ENCODE peak calls at places on chromosomes 3 and 15, in nine cellular contexts. H is AG09309, J is heart right ventricle, D is left ventricle myocardium inferior, A is adrenal gland, E is activated B cell treated with CpG ODN at 0.5 μM for 24 hours, K is WTC11, B is brain microvascular endothelial cell, U is PC-3. W is an unnamed sample.
A peak's percentile ranks its signal among the peaks of the same experiment; 100 is the strongest.

GRCh38 chr15:50181983-50182232 is at the start of gene SLC27A2:
- DNase-seq in D (peak; percentile 17), B (no peak), U (peak; percentile 53), J (no peak), K (peak; percentile 79), A (no peak), H (no peak), E (no peak), W (no peak)

GRCh38 chr3:14138878-14139659 is 14.2 kb downstream of the TMEM43 start:
- DNase-seq in U (no peak), E (no peak), J (no peak), D (no peak), H (no peak), B (no peak), K (no peak), A (peak; percentile 46), W (no peak)

GRCh38 chr3:183554377-183554776 is 1.1 kb downstream of the KLHL6 start:
- DNase-seq in D (no peak), B (no peak), A (no peak), E (no peak), U (no peak), K (no peak), J (no peak), H (no peak), W (no peak)

GRCh38 chr3:72633101-72633500 is 215.1 kb downstream of the SHQ1 start:
- DNase-seq in D (no peak), H (no peak), B (no peak), A (no peak), E (no peak), U (peak; percentile 39), J (no peak), K (no peak), W (no peak)

GRCh38 chr15:83248151-83248851 is 36.2 kb downstream of the BNC1 start:
- DNase-seq in K (peak; percentile 20), U (peak; percentile 94), B (peak; percentile 70), E (no peak), A (no peak), H (peak; percentile 21), J (no peak), D (no peak), W (peak; percentile 43)

GRCh38 chr3:38084019-38084968 is 45.3 kb downstream of the DLEC1 start:
- DNase-seq in B (no peak), D (no peak), U (peak; percentile 62), H (no peak), J (no peak), E (peak; percentile 21), K (no peak), A (peak; percentile 64), W (peak; percentile 27)

GRCh38 chr3:37492977-37493471 is 318.6 kb upstream of the LRRFIP2 start:
- DNase-seq in U (no peak), J (no peak), A (no peak), K (no peak), E (no peak), D (no peak), H (no peak), B (no peak), W (no peak)

GRCh38 chr3:46065294-46065705 is 38.0 kb upstream of the XCR1 start:
- DNase-seq in U (peak; percentile 90), H (no peak), J (no peak), K (no peak), D (peak; percentile 25), B (no peak), E (no peak), A (peak; percentile 58), W (no peak)

GRCh38 chr15:90047956-90048575 is 46.9 kb downstream of the ZNF710 start:
- DNase-seq in E (no peak), D (no peak), B (no peak), A (no peak), K (no peak), U (no peak), J (no peak), H (no peak), W (no peak)

GRCh38 chr3:108190346-108190745 is 31.9 kb downstream of the IFT57 start:
- DNase-seq in A (no peak), J (no peak), E (no peak), K (no peak), U (no peak), D (no peak), H (no peak), B (no peak), W (no peak)

GRCh38 chr15:78990278-78990677 is 45.4 kb upstream of the CTSH start:
- DNase-seq in D (no peak), U (no peak), K (no peak), A (no peak), B (no peak), J (no peak), H (no peak), E (no peak), W (no peak)

GRCh38 chr15:89088605-89089315 is 504 bp downstream of the ABHD2 start:
- DNase-seq in K (no peak), J (peak; percentile 52), H (no peak), B (no peak), E (no peak), D (peak; percentile 43), A (peak; percentile 85), U (no peak), W (peak; percentile 20)

GRCh38 chr3:127746400-127747057 is 73.8 kb downstream of the ABTB1 start:
- DNase-seq in J (peak; percentile 53), H (no peak), D (peak; percentile 48), B (no peak), A (no peak), E (no peak), K (no peak), U (peak; percentile 68), W (no peak)

GRCh38 chr3:140219923-140220452 is 285.0 kb downstream of the CLSTN2 start:
- DNase-seq in E (no peak), J (no peak), D (no peak), K (peak; percentile 22), U (no peak), A (no peak), B (no peak), H (no peak), W (no peak)
- TF ChIP-seq CTCF in E (no peak), J (no peak), D (no peak), K (no peak), U (no peak), A (no peak), B (peak; percentile 11), H (peak; percentile 22), W (no peak)

GRCh38 chr3:57559526-57559925 is 3.5 kb downstream of the PDE12 start:
- DNase-seq in A (no peak), H (no peak), U (peak; percentile 70), B (no peak), J (no peak), E (no peak), K (no peak), D (no peak), W (no peak)

GRCh38 chr3:57555738-57556458 is at the start of gene PDE12:
- DNase-seq in K (peak; percentile 81), J (peak; percentile 79), U (peak; percentile 89), E (peak; percentile 77), A (peak; percentile 95), D (peak; percentile 79), H (peak; percentile 59), B (peak; percentile 86), W (peak; percentile 73)

GRCh38 chr3:57555316-57555715 is 758 bp upstream of the PDE12 start:
- DNase-seq in U (no peak), D (no peak), K (no peak), J (no peak), B (no peak), H (no peak), E (no peak), A (no peak), W (no peak)

GRCh38 chr3:57557088-57557537 is 1.0 kb downstream of the PDE12 start:
- DNase-seq in D (no peak), U (peak; percentile 52), E (peak; percentile 22), H (no peak), B (peak; percentile 34), A (peak; percentile 65), J (no peak), K (peak; percentile 17), W (peak; percentile 17)

DNA sequence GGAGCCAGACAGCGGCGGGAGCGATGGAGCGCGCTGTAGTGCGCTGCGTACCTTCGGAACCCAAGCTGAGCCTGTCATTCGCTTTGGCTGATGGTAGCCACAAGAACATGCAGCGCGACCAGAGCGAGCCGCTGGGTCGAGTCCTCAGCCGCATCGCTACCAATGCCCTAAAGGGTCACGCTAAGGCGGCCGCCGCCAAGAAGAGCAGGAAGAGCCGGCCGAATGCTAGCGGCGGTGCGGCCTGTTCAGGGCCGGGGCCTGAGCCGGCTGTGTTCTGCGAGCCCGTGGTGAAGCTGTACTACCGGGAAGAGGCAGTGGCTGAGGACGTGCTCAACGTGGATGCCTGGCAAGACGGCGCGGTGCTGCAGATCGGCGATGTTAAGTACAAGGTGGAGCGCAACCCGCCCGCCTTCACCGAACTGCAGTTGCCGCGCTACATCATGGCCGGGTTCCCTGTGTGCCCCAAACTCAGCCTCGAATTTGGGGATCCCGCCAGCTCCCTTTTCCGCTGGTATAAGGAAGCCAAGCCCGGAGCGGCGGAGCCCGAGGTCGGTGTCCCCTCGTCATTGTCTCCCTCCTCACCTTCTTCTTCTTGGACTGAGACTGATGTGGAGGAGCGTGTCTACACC is 499 bp downstream of the PDE12 start:
- DNase-seq in E (no peak), K (no peak), U (peak; percentile 16), A (no peak), H (no peak), B (no peak), D (peak; percentile 21), J (peak; percentile 36), W (no peak)
- TF ChIP-seq CTCF in E (no peak), K (no peak), U (no peak), A (no peak), H (no peak), B (no peak), D (no peak), J (no peak), W (no peak)

GRCh38 chr3:24583004-24583403 is 88.4 kb upstream of the THRB start:
- DNase-seq in B (peak; percentile 10), H (no peak), J (no peak), U (peak; percentile 60), E (no peak), K (no peak), D (no peak), A (no peak), W (no peak)
- TF ChIP-seq CTCF in B (peak; percentile 35), H (peak; percentile 34), J (peak; percentile 8), U (peak; percentile 73), E (no peak), K (no peak), D (peak; percentile 60), A (peak; percentile 49), W (no peak)

GRCh38 chr3:84960581-84960980 is 1.8 kb downstream of the CADM2 start:
- DNase-seq in U (no peak), H (no peak), D (no peak), E (no peak), J (no peak), B (no peak), K (no peak), A (no peak), W (no peak)

GRCh38 chr3:84960994-84961393 is 2.2 kb downstream of the CADM2 start:
- DNase-seq in B (no peak), A (no peak), U (no peak), D (no peak), E (no peak), J (no peak), K (no peak), H (no peak), W (no peak)

GRCh38 chr3:84959470-84960380 is 936 bp downstream of the CADM2 start:
- DNase-seq in B (no peak), A (no peak), H (no peak), D (no peak), E (no peak), J (no peak), K (peak; percentile 71), U (no peak), W (peak; percentile 29)

GRCh38 chr3:84961492-84962255 is 2.9 kb downstream of the CADM2 start:
- DNase-seq in K (no peak), A (no peak), J (no peak), B (no peak), H (no peak), E (no peak), D (no peak), U (no peak), W (peak; percentile 32)

GRCh38 chr3:84958495-84959469 is at the start of gene CADM2:
- DNase-seq in E (peak; percentile 23), D (peak; percentile 86), K (peak; percentile 94), A (peak; percentile 95), U (peak; percentile 88), B (peak; percentile 84), H (peak; percentile 4), J (peak; percentile 81), W (peak; percentile 95)
- TF ChIP-seq CTCF in E (no peak), D (no peak), K (peak; percentile 39), A (no peak), U (peak; percentile 37), B (peak; percentile 44), H (no peak), J (no peak), W (no peak)